ENCODE peak calls at places on chromosomes 7 and 10, in seven cellular contexts. One of them, this sample, is unnamed.

GRCh38 chr7:148729984-148730733 is 31.5 kb downstream of the CUL1 start:
- DNase-seq in spleen: no peak
- DNase-seq in transverse colon: no peak
- DNase-seq in AG09319: peak
- DNase-seq in body of pancreas: no peak
- DNase-seq in HEK293T: no peak
- DNase-seq in iPS DF 19.7: no peak
- DNase-seq in this sample: no peak

GRCh38 chr7:50339990-50340500 is 35.5 kb downstream of the IKZF1 start:
- DNase-seq in spleen: peak
- DNase-seq in transverse colon: peak
- DNase-seq in AG09319: no peak
- DNase-seq in body of pancreas: no peak
- DNase-seq in HEK293T: no peak
- DNase-seq in iPS DF 19.7: no peak
- DNase-seq in this sample: no peak

GRCh38 chr10:122715576-122715975 is 15.9 kb upstream of the C10orf120 start:
- DNase-seq in spleen: no peak
- DNase-seq in transverse colon: no peak
- DNase-seq in AG09319: no peak
- DNase-seq in body of pancreas: no peak
- DNase-seq in HEK293T: no peak
- DNase-seq in iPS DF 19.7: no peak
- DNase-seq in this sample: no peak

GRCh38 chr10:120184547-120185337 is 272.3 kb upstream of the PLPP4 start:
- DNase-seq in spleen: no peak
- DNase-seq in transverse colon: no peak
- DNase-seq in AG09319: no peak
- DNase-seq in body of pancreas: no peak
- DNase-seq in HEK293T: no peak
- DNase-seq in iPS DF 19.7: no peak
- DNase-seq in this sample: no peak

GRCh38 chr7:131500357-131500756 is 56.1 kb downstream of the PODXL start:
- DNase-seq in spleen: no peak
- DNase-seq in transverse colon: no peak
- DNase-seq in AG09319: no peak
- DNase-seq in body of pancreas: no peak
- DNase-seq in HEK293T: no peak
- DNase-seq in iPS DF 19.7: no peak
- DNase-seq in this sample: no peak

GRCh38 chr10:79113827-79114226 is 45.1 kb downstream of the ZMIZ1 start:
- DNase-seq in spleen: no peak
- DNase-seq in transverse colon: no peak
- DNase-seq in AG09319: no peak
- DNase-seq in body of pancreas: no peak
- DNase-seq in HEK293T: no peak
- DNase-seq in iPS DF 19.7: no peak
- DNase-seq in this sample: no peak

GRCh38 chr10:101062231-101063161 is 707 bp downstream of the KAZALD1 start:
- DNase-seq in spleen: peak
- DNase-seq in transverse colon: peak
- DNase-seq in AG09319: no peak
- DNase-seq in body of pancreas: peak
- DNase-seq in HEK293T: peak
- DNase-seq in iPS DF 19.7: no peak
- DNase-seq in this sample: peak

GRCh38 chr7:82534687-82535086 is 91.1 kb upstream of the CACNA2D1 start:
- DNase-seq in spleen: no peak
- DNase-seq in transverse colon: no peak
- DNase-seq in AG09319: no peak
- DNase-seq in body of pancreas: peak
- DNase-seq in HEK293T: no peak
- DNase-seq in iPS DF 19.7: no peak
- DNase-seq in this sample: no peak

GRCh38 chr10:132396495-132397035 is 435 bp upstream of the PWWP2B start:
- DNase-seq in spleen: peak
- DNase-seq in transverse colon: peak
- DNase-seq in AG09319: no peak
- DNase-seq in body of pancreas: peak
- DNase-seq in HEK293T: peak
- DNase-seq in iPS DF 19.7: no peak
- DNase-seq in this sample: peak

GRCh38 chr7:129635300-129636029 is 23.9 kb downstream of the NRF1 start:
- DNase-seq in spleen: peak
- DNase-seq in transverse colon: peak
- DNase-seq in AG09319: peak
- DNase-seq in body of pancreas: peak
- DNase-seq in HEK293T: peak
- DNase-seq in iPS DF 19.7: peak
- DNase-seq in this sample: peak

GRCh38 chr10:72173635-72174296 is 42.0 kb upstream of the ANAPC16 start:
- DNase-seq in spleen: no peak
- DNase-seq in transverse colon: no peak
- DNase-seq in AG09319: no peak
- DNase-seq in body of pancreas: no peak
- DNase-seq in HEK293T: peak
- DNase-seq in iPS DF 19.7: no peak
- DNase-seq in this sample: no peak

GRCh38 chr7:112546723-112547513 is 66.1 kb downstream of the LSMEM1 start:
- DNase-seq in spleen: no peak
- DNase-seq in transverse colon: no peak
- DNase-seq in AG09319: no peak
- DNase-seq in body of pancreas: no peak
- DNase-seq in HEK293T: no peak
- DNase-seq in iPS DF 19.7: no peak
- DNase-seq in this sample: no peak

GRCh38 chr7:3591150-3591549 is 290.1 kb downstream of the SDK1 start:
- DNase-seq in spleen: no peak
- DNase-seq in transverse colon: no peak
- DNase-seq in AG09319: no peak
- DNase-seq in body of pancreas: no peak
- DNase-seq in HEK293T: no peak
- DNase-seq in iPS DF 19.7: no peak
- DNase-seq in this sample: no peak

GRCh38 chr7:91288208-91288824 is 24.1 kb downstream of the FZD1 start:
- DNase-seq in spleen: no peak
- DNase-seq in transverse colon: peak
- DNase-seq in AG09319: no peak
- DNase-seq in body of pancreas: peak
- DNase-seq in HEK293T: peak
- DNase-seq in iPS DF 19.7: no peak
- DNase-seq in this sample: no peak

GRCh38 chr7:128259131-128260056 is 18.3 kb downstream of the LEP start:
- DNase-seq in spleen: no peak
- DNase-seq in transverse colon: peak
- DNase-seq in AG09319: no peak
- DNase-seq in body of pancreas: peak
- DNase-seq in HEK293T: no peak
- DNase-seq in iPS DF 19.7: no peak
- DNase-seq in this sample: no peak

GRCh38 chr7:1087952-1088920 is at the start of gene GPER1:
- DNase-seq in spleen: no peak
- DNase-seq in transverse colon: peak
- DNase-seq in AG09319: no peak
- DNase-seq in body of pancreas: peak
- DNase-seq in HEK293T: peak
- DNase-seq in iPS DF 19.7: no peak
- DNase-seq in this sample: peak

GRCh38 chr10:59324597-59324996 is 37.8 kb downstream of the FAM13C start:
- DNase-seq in spleen: no peak
- DNase-seq in transverse colon: no peak
- DNase-seq in AG09319: no peak
- DNase-seq in body of pancreas: no peak
- DNase-seq in HEK293T: no peak
- DNase-seq in iPS DF 19.7: no peak
- DNase-seq in this sample: no peak

GRCh38 chr10:35390441-35390840 is 54.1 kb downstream of the CCNY start:
- DNase-seq in spleen: no peak
- DNase-seq in transverse colon: no peak
- DNase-seq in AG09319: no peak
- DNase-seq in body of pancreas: no peak
- DNase-seq in HEK293T: no peak
- DNase-seq in iPS DF 19.7: no peak
- DNase-seq in this sample: no peak

GRCh38 chr7:1779445-1779844 is 109.4 kb downstream of the ELFN1 start:
- DNase-seq in spleen: no peak
- DNase-seq in transverse colon: no peak
- DNase-seq in AG09319: no peak
- DNase-seq in body of pancreas: no peak
- DNase-seq in HEK293T: no peak
- DNase-seq in iPS DF 19.7: no peak
- DNase-seq in this sample: no peak

GRCh38 chr10:5447611-5448071 is 35.3 kb downstream of the NET1 start:
- DNase-seq in spleen: no peak
- DNase-seq in transverse colon: no peak
- DNase-seq in AG09319: no peak
- DNase-seq in body of pancreas: no peak
- DNase-seq in HEK293T: no peak
- DNase-seq in iPS DF 19.7: no peak
- DNase-seq in this sample: no peak

GRCh38 chr7:151923097-151923876 is 33.0 kb upstream of the GALNTL5 start:
- DNase-seq in spleen: peak
- DNase-seq in transverse colon: no peak
- DNase-seq in AG09319: no peak
- DNase-seq in body of pancreas: peak
- DNase-seq in HEK293T: no peak
- DNase-seq in iPS DF 19.7: no peak
- DNase-seq in this sample: no peak

GRCh38 chr10:113958631-113959382 is 84.9 kb upstream of the ADRB1 start:
- DNase-seq in spleen: no peak
- DNase-seq in transverse colon: peak
- DNase-seq in AG09319: peak
- DNase-seq in body of pancreas: peak
- DNase-seq in HEK293T: no peak
- DNase-seq in iPS DF 19.7: no peak
- DNase-seq in this sample: no peak

GRCh38 chr7:135964254-135964653 is 12.9 kb downstream of the MTPN start:
- DNase-seq in spleen: no peak
- DNase-seq in transverse colon: no peak
- DNase-seq in AG09319: no peak
- DNase-seq in body of pancreas: no peak
- DNase-seq in HEK293T: no peak
- DNase-seq in iPS DF 19.7: no peak
- DNase-seq in this sample: no peak

GRCh38 chr7:112510032-112510742 is 29.4 kb downstream of the LSMEM1 start:
- DNase-seq in spleen: no peak
- DNase-seq in transverse colon: no peak
- DNase-seq in AG09319: no peak
- DNase-seq in body of pancreas: no peak
- DNase-seq in HEK293T: no peak
- DNase-seq in iPS DF 19.7: no peak
- DNase-seq in this sample: no peak

GRCh38 chr7:105641236-105641810 is 60.0 kb upstream of the EFCAB10 start:
- DNase-seq in spleen: no peak
- DNase-seq in transverse colon: no peak
- DNase-seq in AG09319: no peak
- DNase-seq in body of pancreas: no peak
- DNase-seq in HEK293T: no peak
- DNase-seq in iPS DF 19.7: no peak
- DNase-seq in this sample: no peak

GRCh38 chr7:16962986-16963385 is 81.2 kb upstream of the AGR3 start:
- DNase-seq in spleen: no peak
- DNase-seq in transverse colon: no peak
- DNase-seq in AG09319: no peak
- DNase-seq in body of pancreas: no peak
- DNase-seq in HEK293T: peak
- DNase-seq in iPS DF 19.7: no peak
- DNase-seq in this sample: no peak

GRCh38 chr10:118843647-118844265 is 89.0 kb upstream of the CACUL1 start:
- DNase-seq in spleen: no peak
- DNase-seq in transverse colon: no peak
- DNase-seq in AG09319: no peak
- DNase-seq in body of pancreas: no peak
- DNase-seq in HEK293T: no peak
- DNase-seq in iPS DF 19.7: no peak
- DNase-seq in this sample: peak